ENCODE peak calls at places on chromosomes 1 and 21, in five cellular contexts. G, M, D, W and U are unnamed samples.

GRCh38 chr1:36524359-36525062 is 41.8 kb upstream of the CSF3R start:
- DNase-seq in G (no peak), M (peak; percentile 74), D (peak; percentile 22), W (no peak), U (no peak)

GRCh38 chr1:98102369-98103030 is 181.7 kb upstream of the DPYD start:
- DNase-seq in G (no peak), M (no peak), D (no peak), W (no peak), U (no peak)

GRCh38 chr1:189431437-189431836 is 1046.2 kb downstream of the BRINP3 start:
- DNase-seq in G (no peak), M (no peak), D (no peak), W (no peak), U (peak; percentile 35)

GRCh38 chr1:61013189-61013952 is 69.0 kb upstream of the NFIA start:
- DNase-seq in G (no peak), M (peak; percentile 49), D (peak; percentile 41), W (no peak), U (no peak)

GRCh38 chr1:87852410-87853202 is 523.9 kb downstream of the LMO4 start:
- DNase-seq in G (no peak), M (no peak), D (no peak), W (no peak), U (no peak)

GRCh38 chr1:45802343-45803298 is 791 bp upstream of the MAST2 start:
- DNase-seq in G (no peak), M (peak; percentile 81), D (peak; percentile 49), W (peak; percentile 40), U (peak; percentile 90)

GRCh38 chr1:47584249-47584648 is 146.4 kb downstream of the FOXD2 start:
- DNase-seq in G (no peak), M (no peak), D (peak; percentile 28), W (no peak), U (no peak)

GRCh38 chr1:29453502-29454240 is 217.3 kb downstream of the PTPRU start:
- DNase-seq in G (no peak), M (peak; percentile 74), D (peak; percentile 62), W (peak; percentile 38), U (peak; percentile 70)

GRCh38 chr1:102851616-102852015 is 256.7 kb downstream of the COL11A1 start:
- DNase-seq in G (no peak), M (no peak), D (no peak), W (no peak), U (no peak)

GRCh38 chr1:16191916-16192545 is 20.4 kb downstream of the ARHGEF19 start:
- DNase-seq in G (no peak), M (no peak), D (no peak), W (no peak), U (no peak)

GRCh38 chr1:29650476-29650875 is 414.2 kb downstream of the PTPRU start:
- DNase-seq in G (no peak), M (no peak), D (no peak), W (no peak), U (no peak)

GRCh38 chr1:1605034-1605591 is 5.2 kb upstream of the FNDC10 start:
- DNase-seq in G (no peak), M (no peak), D (peak; percentile 51), W (no peak), U (no peak)

GRCh38 chr1:243946946-243947345 is 96.9 kb upstream of the AKT3 start:
- DNase-seq in G (no peak), M (peak; percentile 30), D (peak; percentile 67), W (peak; percentile 65), U (peak; percentile 55)

GRCh38 chr1:222749927-222750326 is 12.9 kb downstream of the FAM177B start:
- DNase-seq in G (no peak), M (peak; percentile 40), D (no peak), W (no peak), U (peak; percentile 34)

DNA sequence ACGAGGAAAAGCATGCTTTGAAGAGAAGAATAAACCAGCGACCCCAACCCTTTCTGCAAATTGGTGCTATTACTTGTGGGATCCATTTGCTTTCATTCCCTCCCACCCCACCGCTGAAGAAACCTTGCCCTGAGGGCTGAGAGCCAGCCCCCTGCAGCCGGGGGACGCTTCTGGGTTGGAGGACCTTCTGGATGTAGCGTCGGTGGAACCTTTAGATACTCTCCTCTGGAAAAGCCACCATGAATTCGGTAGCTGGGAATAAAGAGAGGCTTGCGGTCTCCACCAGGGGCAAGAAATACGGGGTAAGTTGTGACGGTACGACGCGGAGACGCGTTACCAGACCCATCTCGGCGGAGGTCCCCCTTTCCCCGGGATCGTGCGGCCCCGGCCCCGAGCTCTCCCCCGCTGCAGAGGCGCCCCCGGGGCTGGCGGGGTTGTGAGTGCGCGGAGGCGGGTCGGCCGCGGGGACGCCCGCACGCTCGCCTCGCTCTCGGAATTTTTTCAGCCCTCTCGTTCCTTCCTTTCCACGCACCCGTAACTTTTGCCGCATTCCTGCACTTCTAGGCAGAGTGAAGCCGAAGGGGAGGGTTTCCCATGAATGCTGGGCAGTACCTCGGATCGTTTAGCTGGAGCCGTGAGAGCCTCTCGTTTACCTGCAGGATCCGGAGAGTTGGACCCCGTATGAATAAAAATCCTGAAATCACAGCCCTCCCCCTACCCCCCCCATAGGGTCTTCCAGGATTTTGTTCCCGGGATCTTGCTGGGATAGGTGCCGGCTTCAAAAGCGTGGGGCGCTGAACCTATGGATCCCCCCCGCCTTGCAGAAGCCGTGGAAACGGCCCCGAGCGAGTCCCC is 628 bp downstream of the KIF26B start:
- DNase-seq in G (no peak), M (peak; percentile 77), D (peak; percentile 75), W (peak; percentile 43), U (peak; percentile 50)
- TF ChIP-seq CTCF in G (no peak), M (no peak), D (peak; percentile 9), W (no peak), U (peak; percentile 25)

DNA sequence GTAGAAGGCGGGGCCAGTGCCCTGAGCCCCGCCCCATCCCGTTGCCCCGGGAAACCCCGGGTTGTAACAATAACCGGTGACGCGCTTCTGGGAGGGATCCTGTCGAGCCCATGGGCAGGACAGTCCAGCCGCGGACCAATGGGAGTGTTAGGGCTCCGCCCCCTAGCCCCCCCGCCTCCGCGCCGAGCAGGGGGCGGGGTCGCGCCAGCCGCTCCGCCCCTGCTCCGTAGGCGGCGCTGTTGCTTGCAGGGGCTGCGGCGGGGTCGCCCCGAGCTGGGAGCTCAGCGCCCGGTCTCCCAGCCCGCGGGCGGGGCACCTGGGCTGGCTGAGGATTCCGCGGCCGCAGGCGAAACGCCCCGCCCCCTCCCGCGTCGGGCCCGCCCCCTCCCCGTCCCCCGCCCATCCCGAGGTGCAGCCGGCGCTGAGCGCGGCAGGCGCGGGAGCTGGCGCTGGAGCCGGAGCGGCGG is at the start of gene FOXO6:
- DNase-seq in G (peak; percentile 99), M (peak; percentile 99), D (peak; percentile 99), W (peak; percentile 98), U (peak; percentile 98)
- TF ChIP-seq CTCF in G (peak; percentile 42), M (peak; percentile 38), D (peak; percentile 76), W (peak; percentile 67), U (peak; percentile 10)

GRCh38 chr1:113392541-113392940 is 2.2 kb downstream of the MAGI3 start:
- DNase-seq in G (no peak), M (no peak), D (no peak), W (no peak), U (peak; percentile 22)

GRCh38 chr1:113389356-113389952 is 861 bp upstream of the MAGI3 start:
- DNase-seq in G (no peak), M (no peak), D (no peak), W (no peak), U (no peak)

GRCh38 chr1:113389953-113390834 is at the start of gene MAGI3:
- DNase-seq in G (peak; percentile 99), M (peak; percentile 93), D (peak; percentile 98), W (peak; percentile 99), U (peak; percentile 98)

GRCh38 chr1:113391643-113392271 is 1.4 kb downstream of the MAGI3 start:
- DNase-seq in G (no peak), M (no peak), D (no peak), W (no peak), U (peak; percentile 61)

DNA sequence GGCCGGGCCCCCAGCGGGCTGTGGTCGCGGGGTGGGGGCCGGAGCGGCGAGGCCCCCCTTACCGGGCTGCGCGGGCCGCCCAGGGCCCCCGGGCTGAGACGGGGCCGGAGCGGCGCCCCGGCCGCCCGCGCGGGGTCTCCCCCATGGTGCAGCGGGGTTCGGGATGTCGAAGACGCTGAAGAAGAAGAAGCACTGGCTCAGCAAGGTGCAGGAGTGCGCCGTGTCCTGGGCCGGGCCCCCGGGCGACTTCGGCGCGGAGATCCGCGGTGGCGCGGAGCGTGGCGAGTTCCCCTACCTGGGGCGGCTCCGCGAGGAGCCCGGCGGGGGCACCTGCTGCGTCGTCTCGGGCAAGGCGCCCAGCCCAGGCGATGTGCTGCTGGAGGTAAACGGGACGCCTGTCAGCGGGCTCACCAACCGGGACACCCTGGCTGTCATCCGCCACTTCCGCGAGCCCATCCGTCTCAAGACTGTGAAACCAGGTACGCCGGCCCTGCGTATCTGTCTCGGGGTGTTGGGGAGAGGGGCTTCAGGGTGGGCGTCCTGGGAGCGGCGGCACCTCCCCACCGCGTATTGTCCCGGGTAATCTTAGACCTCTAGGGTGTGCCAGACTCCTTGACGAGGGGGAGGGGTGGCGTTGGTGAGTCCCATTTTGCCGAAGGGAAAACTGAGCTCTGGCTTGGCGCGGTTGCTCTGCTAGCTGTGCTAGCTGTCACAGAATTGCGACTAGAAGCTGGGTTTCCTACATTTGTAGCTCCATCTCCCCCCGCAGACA is 742 bp downstream of the MAGI3 start:
- DNase-seq in G (peak; percentile 78), M (peak; percentile 40), D (peak; percentile 77), W (peak; percentile 39), U (peak; percentile 72)
- TF ChIP-seq CTCF in G (no peak), M (no peak), D (no peak), W (no peak), U (no peak)

GRCh38 chr21:32921632-32922230 is 104.0 kb upstream of the OLIG2 start:
- DNase-seq in G (no peak), M (no peak), D (peak; percentile 80), W (peak; percentile 72), U (peak; percentile 27)
- TF ChIP-seq CTCF in G (no peak), M (peak; percentile 55), D (peak; percentile 86), W (peak; percentile 46), U (peak; percentile 24)

DNA sequence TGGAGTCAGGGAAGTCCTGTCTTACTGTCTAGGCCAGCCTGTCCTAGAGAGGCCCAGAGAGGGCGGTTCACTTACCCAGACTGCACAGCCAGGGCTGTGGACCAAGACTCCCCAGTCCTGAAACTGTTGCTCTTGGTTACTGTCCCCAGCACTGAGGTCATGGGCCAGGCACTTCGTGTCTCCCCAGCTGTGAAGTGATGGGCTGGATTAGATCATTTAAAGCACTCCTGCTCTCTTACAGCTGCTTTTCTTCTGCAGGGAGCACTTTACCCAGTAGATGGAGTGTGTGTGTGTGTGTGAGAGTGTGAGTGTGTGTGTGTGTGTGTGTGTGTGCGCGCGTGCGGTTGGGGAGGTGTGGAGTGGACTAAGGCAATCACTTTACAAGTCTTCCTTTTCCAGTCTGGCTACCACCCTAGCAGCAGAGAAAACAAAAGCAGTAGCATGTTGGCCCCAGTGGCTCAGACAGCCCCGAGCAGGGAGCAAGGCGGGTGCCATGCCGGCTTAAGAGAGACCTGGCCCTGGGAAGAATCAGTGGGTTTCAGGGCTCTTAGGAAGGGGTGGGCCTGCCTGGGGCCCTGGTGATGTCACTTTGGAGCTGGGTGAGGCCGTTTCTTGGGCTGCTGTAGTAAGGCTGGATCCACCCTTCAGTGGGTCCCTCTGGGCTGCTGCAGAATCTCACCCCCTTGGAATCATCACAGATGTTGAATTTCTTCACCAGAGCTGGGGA is 2.4 kb downstream of the SPSB1 start:
- DNase-seq in G (no peak), M (no peak), D (no peak), W (no peak), U (no peak)
- TF ChIP-seq CTCF in G (no peak), M (no peak), D (peak; percentile 26), W (no peak), U (no peak)

DNA sequence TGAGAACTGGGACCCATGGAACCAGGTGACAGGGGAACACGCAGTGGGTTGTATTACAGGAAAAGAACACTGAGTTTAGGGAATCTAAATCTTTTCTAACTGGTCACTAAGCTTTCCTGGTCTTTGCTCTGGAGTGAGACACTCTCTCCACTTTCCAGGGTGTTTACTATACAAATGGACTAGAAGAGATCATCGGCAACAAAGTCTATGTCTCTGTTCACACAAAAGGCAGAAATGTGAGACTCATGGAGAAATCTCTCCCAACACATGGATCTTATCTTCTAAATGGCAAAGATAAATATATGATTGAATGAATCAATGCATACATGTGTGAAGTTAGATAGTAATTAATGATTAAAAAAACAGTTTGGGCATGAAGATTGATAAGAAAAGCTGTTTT is 101.6 kb upstream of the DPT start:
- DNase-seq in G (no peak), M (no peak), D (no peak), W (no peak), U (no peak)
- TF ChIP-seq CTCF in G (no peak), M (no peak), D (no peak), W (no peak), U (no peak)